ENCODE peak calls at places on chromosomes 16 and 17, in six cellular contexts. L is colonic mucosa, K is posterior cingulate gyrus, M is astrocyte of the cerebellum, I is head of caudate nucleus, E is T-helper 9 cell. Y is an unnamed sample.

GRCh38 chr16:66927012-66927436 is 1.7 kb upstream of the RRAD start:
- DNase-seq in E (no peak), M (peak), I (no peak), L (no peak), K (no peak), Y (no peak)

GRCh38 chr17:44779211-44780025 is 20.6 kb downstream of the ADAM11 start:
- DNase-seq in L (peak), I (peak), E (peak), K (peak), M (peak), Y (peak)

GRCh38 chr17:72034000-72034399 is 86.8 kb upstream of the SOX9 start:
- DNase-seq in L (no peak), I (no peak), K (no peak), M (no peak), E (no peak), Y (no peak)

GRCh38 chr17:68289936-68290267 is 1.0 kb downstream of the SLC16A6 start:
- DNase-seq in L (no peak), E (peak), I (no peak), M (no peak), K (no peak), Y (no peak)

GRCh38 chr16:30488764-30489595 is 16.4 kb downstream of the ITGAL start:
- DNase-seq in L (no peak), E (no peak), M (no peak), K (no peak), I (no peak), Y (no peak)

GRCh38 chr17:67239597-67239996 is 5.4 kb downstream of the HELZ start:
- DNase-seq in L (no peak), M (no peak), I (no peak), E (no peak), K (no peak), Y (no peak)

GRCh38 chr17:17313350-17313991 is 10.3 kb downstream of the NT5M start:
- DNase-seq in L (peak), K (peak), M (no peak), E (peak), I (peak), Y (peak)

GRCh38 chr16:9996191-9996590 is 186.0 kb downstream of the GRIN2A start:
- DNase-seq in M (peak), K (no peak), E (no peak), I (peak), L (no peak), Y (no peak)

GRCh38 chr16:143456-143855 is 5.0 kb upstream of the NPRL3 start:
- DNase-seq in M (no peak), L (no peak), E (no peak), K (no peak), I (no peak), Y (no peak)

GRCh38 chr17:27245230-27245696 is 48.7 kb upstream of the WSB1 start:
- DNase-seq in K (peak), M (no peak), I (peak), L (peak), E (peak), Y (peak)

GRCh38 chr16:3496386-3496785 is 1.1 kb upstream of the C16orf90 start:
- DNase-seq in K (no peak), L (no peak), E (no peak), M (no peak), I (no peak), Y (peak)

GRCh38 chr17:7558544-7559306 is at the start of gene TNFSF13:
- DNase-seq in L (peak), M (no peak), I (no peak), K (no peak), E (no peak), Y (peak)

GRCh38 chr16:84557504-84557903 is 53.0 kb upstream of the MEAK7 start:
- DNase-seq in L (no peak), E (no peak), I (no peak), K (no peak), M (peak), Y (no peak)

GRCh38 chr17:80856863-80857488 is 134.7 kb upstream of the CHMP6 start:
- DNase-seq in I (no peak), K (no peak), M (no peak), L (no peak), E (no peak), Y (peak)

GRCh38 chr16:1812732-1813163 is 13.9 kb downstream of the HAGH start:
- DNase-seq in L (peak), E (peak), I (no peak), K (peak), M (peak), Y (peak)

GRCh38 chr16:75305364-75306101 is 54.1 kb upstream of the BCAR1 start:
- DNase-seq in E (no peak), I (no peak), M (peak), K (peak), L (peak), Y (peak)

GRCh38 chr16:56836410-56836834 is 28.6 kb upstream of the SLC12A3 start:
- DNase-seq in I (no peak), L (no peak), K (no peak), M (no peak), E (no peak), Y (no peak)

GRCh38 chr16:20203277-20203676 is 124.0 kb downstream of the GP2 start:
- DNase-seq in L (no peak), E (no peak), I (no peak), K (no peak), M (no peak), Y (no peak)

GRCh38 chr16:85265161-85265784 is 153.0 kb upstream of the CIBAR2 start:
- DNase-seq in K (no peak), I (peak), M (no peak), L (no peak), E (no peak), Y (no peak)

GRCh38 chr17:63132509-63132911 is 166.5 kb downstream of the TANC2 start:
- DNase-seq in K (no peak), I (no peak), E (no peak), M (no peak), L (no peak), Y (no peak)